ENCODE peak calls at places on chromosomes 4 and X, in ten cellular contexts. T is fibroblast of the conjunctiva; O is mucosa of descending colon; Z is neural crest cell; D is WTC11; Q is activated CD4-positive, alpha-beta T cell treated with anti-CD3 and anti-CD28 coated beads, Interleukin-2, amount 50 U/mL, for 4 hours; B is activated gamma-delta T cell treated with Interleukin-2 at 50 U/mL for 16 hours; M is RPMI8226; W is kidney glomerular epithelial cell; V is cardiac muscle cell. I is an unnamed sample.

GRCh38 chr4:97593248-97593647 is 550.0 kb downstream of the STPG2 start:
- DNase-seq in T (no peak), O (no peak), Z (no peak), D (no peak), Q (no peak), B (no peak), M (no peak), W (no peak), V (no peak), I (no peak)

GRCh38 chr4:57926311-57926710 is 816.1 kb upstream of the IGFBP7 start:
- DNase-seq in T (no peak), O (no peak), Z (no peak), D (no peak), Q (no peak), B (no peak), M (no peak), W (no peak), V (no peak), I (no peak)

GRCh38 chr4:163489929-163490328 is 4.6 kb upstream of the TMA16 start:
- DNase-seq in T (no peak), O (no peak), Z (no peak), D (no peak), Q (no peak), B (no peak), M (no peak), W (no peak), V (no peak), I (no peak)

GRCh38 chrX:113305496-113305895 is 464.9 kb upstream of the AMOT start:
- DNase-seq in T (peak), O (no peak), Z (no peak), D (no peak), Q (no peak), B (no peak), M (no peak), W (peak), V (no peak), I (no peak)

GRCh38 chr4:38177792-38178665 is 217.8 kb downstream of the PTTG2 start:
- DNase-seq in T (no peak), O (peak), Z (no peak), D (no peak), Q (peak), B (peak), M (peak), W (no peak), V (no peak), I (no peak)

GRCh38 chr4:73585345-73585744 is 34.9 kb downstream of the RASSF6 start:
- DNase-seq in T (no peak), O (no peak), Z (no peak), D (no peak), Q (no peak), B (no peak), M (no peak), W (no peak), V (no peak), I (no peak)

GRCh38 chr4:174490356-174490969 is 31.8 kb downstream of the HPGD start:
- DNase-seq in T (peak), O (no peak), Z (no peak), D (no peak), Q (no peak), B (no peak), M (no peak), W (peak), V (no peak), I (no peak)

GRCh38 chrX:102950908-102951866 is 14.1 kb downstream of the RAB40AL start:
- DNase-seq in T (peak), O (peak), Z (peak), D (peak), Q (peak), B (peak), M (peak), W (peak), V (peak), I (peak)

GRCh38 chr4:122167369-122167768 is 15.2 kb downstream of the BLTP1 start:
- DNase-seq in T (no peak), O (no peak), Z (no peak), D (peak), Q (no peak), B (no peak), M (no peak), W (no peak), V (no peak), I (no peak)

GRCh38 chr4:65661469-65661868 is 8.8 kb downstream of the EPHA5 start:
- DNase-seq in T (no peak), O (no peak), Z (no peak), D (peak), Q (no peak), B (no peak), M (peak), W (no peak), V (no peak), I (no peak)

GRCh38 chrX:56783996-56784620 is 55.1 kb downstream of the NBDY start:
- DNase-seq in T (no peak), O (no peak), Z (no peak), D (no peak), Q (no peak), B (no peak), M (no peak), W (no peak), V (no peak), I (no peak)

GRCh38 chr4:125085-125820 is 952 bp downstream of the ZNF718 start:
- DNase-seq in T (peak), O (peak), Z (no peak), D (peak), Q (peak), B (peak), M (peak), W (peak), V (peak), I (peak)

GRCh38 chr4:555566-556275 is 20.4 kb downstream of the TMEM271 start:
- DNase-seq in T (no peak), O (no peak), Z (no peak), D (no peak), Q (no peak), B (no peak), M (no peak), W (no peak), V (no peak), I (no peak)

GRCh38 chrX:121254336-121254735 is 206.9 kb downstream of the GLUD2 start:
- DNase-seq in T (no peak), O (no peak), Z (no peak), D (no peak), Q (no peak), B (no peak), M (no peak), W (no peak), V (no peak), I (no peak)

GRCh38 chr4:8441499-8442091 is 1.0 kb downstream of the TRMT44 start:
- DNase-seq in T (no peak), O (no peak), Z (no peak), D (no peak), Q (no peak), B (no peak), M (no peak), W (no peak), V (no peak), I (no peak)

GRCh38 chr4:131370846-131371245 is 1778.2 kb upstream of the PCDH10 start:
- DNase-seq in T (no peak), O (no peak), Z (no peak), D (no peak), Q (no peak), B (no peak), M (peak), W (peak), V (peak), I (peak)

GRCh38 chrX:40933132-40934078 is 151.8 kb upstream of the USP9X start:
- DNase-seq in T (peak), O (peak), Z (no peak), D (no peak), Q (peak), B (no peak), M (peak), W (no peak), V (peak), I (peak)

GRCh38 chr4:2604614-2605013 is 68.2 kb downstream of the FAM193A start:
- DNase-seq in T (no peak), O (no peak), Z (no peak), D (no peak), Q (no peak), B (no peak), M (no peak), W (no peak), V (no peak), I (no peak)

GRCh38 chr4:81997313-81997712 is 376.5 kb downstream of the HNRNPD start:
- DNase-seq in T (no peak), O (no peak), Z (no peak), D (no peak), Q (no peak), B (no peak), M (no peak), W (no peak), V (no peak), I (no peak)

GRCh38 chr4:149311076-149311475 is 504.6 kb downstream of the IQCM start:
- DNase-seq in T (no peak), O (no peak), Z (no peak), D (no peak), Q (no peak), B (no peak), M (no peak), W (no peak), V (no peak), I (no peak)

GRCh38 chr4:10762541-10762940 is 78.0 kb upstream of the CLNK start:
- DNase-seq in T (peak), O (no peak), Z (no peak), D (no peak), Q (no peak), B (no peak), M (no peak), W (peak), V (peak), I (peak)

GRCh38 chr4:70954032-70954431 is 39.4 kb upstream of the DCK start:
- DNase-seq in T (no peak), O (no peak), Z (no peak), D (no peak), Q (no peak), B (no peak), M (no peak), W (no peak), V (no peak), I (no peak)

GRCh38 chr4:178823673-178824072 is 1381.4 kb upstream of the AGA start:
- DNase-seq in T (no peak), O (no peak), Z (no peak), D (no peak), Q (no peak), B (no peak), M (no peak), W (no peak), V (no peak), I (no peak)

GRCh38 chr4:89994176-89994873 is 99.7 kb downstream of the MMRN1 start:
- DNase-seq in T (no peak), O (no peak), Z (no peak), D (no peak), Q (no peak), B (no peak), M (no peak), W (no peak), V (no peak), I (peak)

GRCh38 chrX:21740329-21741274 is 17.3 kb downstream of the SMPX start:
- DNase-seq in T (no peak), O (peak), Z (no peak), D (no peak), Q (no peak), B (no peak), M (no peak), W (no peak), V (peak), I (no peak)